ENCODE peak calls at places on chromosomes 4 and X, in six cellular contexts. V, E, B, I, Z and W are unnamed samples. For H3K27me3, the result is how much of the 10 kb centered on the place peaks cover.

GRCh38 chr4:38615847-38616246 is 48.2 kb upstream of the KLF3 start:
- DNase-seq in V (no peak), E (no peak), B (peak), I (no peak), Z (no peak), W (peak)

GRCh38 chr4:91764085-91764484 is 539.7 kb upstream of the GRID2 start:
- DNase-seq in V (no peak), E (no peak), B (no peak), I (no peak), Z (no peak), W (no peak)

GRCh38 chr4:147799986-147800555 is 68.2 kb downstream of the ARHGAP10 start:
- DNase-seq in V (no peak), E (no peak), B (no peak), I (no peak), Z (peak), W (peak)

GRCh38 chrX:72045552-72046277 is 86.0 kb downstream of the RTL5 start:
- DNase-seq in V (peak), E (peak), B (no peak), I (no peak), Z (no peak), W (no peak)

GRCh38 chr4:145388043-145388442 is 93.6 kb upstream of the SMAD1 start:
- DNase-seq in V (no peak), E (no peak), B (no peak), I (no peak), Z (no peak), W (no peak)

GRCh38 chr4:40515398-40516293 is 114.0 kb downstream of the RBM47 start:
- DNase-seq in V (no peak), E (no peak), B (peak), I (peak), Z (peak), W (no peak)

GRCh38 chr4:120812216-120812615 is 110.3 kb downstream of the PRDM5 start:
- DNase-seq in V (no peak), E (no peak), B (no peak), I (no peak), Z (no peak), W (no peak)

GRCh38 chr4:105455998-105456397 is 17.9 kb downstream of the PPA2 start:
- DNase-seq in V (no peak), E (no peak), B (no peak), I (no peak), Z (no peak), W (no peak)

GRCh38 chr4:78222575-78223186 is 165.6 kb downstream of the FRAS1 start:
- DNase-seq in V (no peak), E (no peak), B (no peak), I (no peak), Z (no peak), W (no peak)

GRCh38 chr4:52425751-52426326 is 233.3 kb downstream of the USP46 start:
- DNase-seq in V (no peak), E (no peak), B (no peak), I (no peak), Z (no peak), W (no peak)

GRCh38 chr4:95165926-95166524 is 382.7 kb downstream of the UNC5C start:
- DNase-seq in V (no peak), E (peak), B (peak), I (peak), Z (peak), W (peak)

GRCh38 chr4:165248102-165248501 is 40.7 kb downstream of the KLHL2 start:
- DNase-seq in V (no peak), E (no peak), B (no peak), I (no peak), Z (no peak), W (peak)

GRCh38 chr4:2079006-2079405 is 19.9 kb downstream of the NAT8L start:
- DNase-seq in V (no peak), E (no peak), B (no peak), I (no peak), Z (no peak), W (no peak)

GRCh38 chrX:45803383-45803921 is 602.8 kb upstream of the DIPK2B start:
- DNase-seq in V (no peak), E (no peak), B (no peak), I (no peak), Z (no peak), W (peak)

GRCh38 chr4:1711906-1712215 is 258 bp downstream of the SLBP start:
- DNase-seq in V (no peak), E (peak), B (no peak), I (no peak), Z (no peak), W (peak)

GRCh38 chrX:14076639-14077038 is 46.9 kb upstream of the GEMIN8 start:
- DNase-seq in V (no peak), E (no peak), B (no peak), I (no peak), Z (no peak), W (no peak)

GRCh38 chrX:33211356-33212254 is at the start of gene DMD:
- DNase-seq in V (no peak), E (no peak), B (no peak), I (peak), Z (no peak), W (no peak)

GRCh38 chr4:120886183-120886582 is 36.3 kb downstream of the PRDM5 start:
- DNase-seq in V (no peak), E (no peak), B (no peak), I (no peak), Z (no peak), W (no peak)

GRCh38 chrX:112147206-112147605 is 64.6 kb upstream of the TRPC5 start:
- DNase-seq in V (no peak), E (peak), B (peak), I (no peak), Z (no peak), W (peak)

GRCh38 chr4:4849106-4849505 is 10.4 kb upstream of the MSX1 start:
- DNase-seq in V (no peak), E (no peak), B (no peak), I (no peak), Z (no peak), W (no peak)

GRCh38 chrX:2485789-2486345 is 14.9 kb downstream of the DHRSX start:
- DNase-seq in V (no peak), E (no peak), B (no peak), I (no peak), Z (no peak), W (no peak)

GRCh38 chr4:41072021-41072777 is 142.1 kb downstream of the APBB2 start:
- DNase-seq in V (no peak), E (no peak), B (no peak), I (no peak), Z (peak), W (no peak)

GRCh38 chr4:80459918-80460473 is 124.5 kb downstream of the CFAP299 start:
- DNase-seq in V (no peak), E (no peak), B (no peak), I (no peak), Z (no peak), W (no peak)

GRCh38 chr4:150150545-150151156 is 72.4 kb downstream of the DCLK2 start:
- DNase-seq in V (no peak), E (no peak), B (no peak), I (no peak), Z (no peak), W (no peak)

GRCh38 chrX:53255738-53256191 is 25.6 kb downstream of the IQSEC2 start:
- DNase-seq in V (no peak), E (peak), B (peak), I (no peak), Z (no peak), W (no peak)

GRCh38 chr4:3711183-3712111 is 54.7 kb upstream of the ADRA2C start:
- DNase-seq in V (no peak), E (no peak), B (no peak), I (no peak), Z (no peak), W (no peak)

GRCh38 chr4:5020341-5020740 is 1.1 kb upstream of the CYTL1 start:
- DNase-seq in V (no peak), E (no peak), B (no peak), I (no peak), Z (no peak), W (no peak)

GRCh38 chr4:98803287-98803677 is 125.7 kb downstream of the EIF4E start:
- DNase-seq in V (no peak), E (no peak), B (no peak), I (no peak), Z (no peak), W (no peak)

GRCh38 chrX:17922303-17922702 is 61.2 kb upstream of the RAI2 start:
- DNase-seq in V (no peak), E (peak), B (no peak), I (no peak), Z (no peak), W (no peak)

GRCh38 chrX:122220644-122221373 is 963.3 kb upstream of the GRIA3 start:
- DNase-seq in V (peak), E (no peak), B (no peak), I (no peak), Z (no peak), W (no peak)

GRCh38 chr4:107900067-107900466 is 31.3 kb upstream of the CYP2U1 start:
- DNase-seq in V (no peak), E (no peak), B (no peak), I (no peak), Z (no peak), W (no peak)

GRCh38 chr4:107902715-107903114 is 28.6 kb upstream of the CYP2U1 start:
- DNase-seq in V (no peak), E (no peak), B (no peak), I (no peak), Z (peak), W (no peak)

GRCh38 chr4:107897823-107898222 is 33.5 kb upstream of the CYP2U1 start:
- DNase-seq in V (no peak), E (no peak), B (no peak), I (no peak), Z (no peak), W (no peak)

GRCh38 chr4:107901213-107901934 is 30.0 kb upstream of the CYP2U1 start:
- DNase-seq in V (no peak), E (no peak), B (no peak), I (no peak), Z (no peak), W (no peak)

GRCh38 chr4:107900508-107900907 is 30.8 kb upstream of the CYP2U1 start:
- DNase-seq in V (no peak), E (no peak), B (no peak), I (no peak), Z (no peak), W (no peak)
- TF ChIP-seq POLR2AphosphoS5 in V (no peak), E (no peak), B (no peak), I (no peak), Z (no peak), W (no peak)

GRCh38 chr4:110620352-110621327 is 2.2 kb downstream of the PITX2 start:
- DNase-seq in V (no peak), E (peak), B (peak), I (no peak), Z (no peak), W (no peak)
- H3K27me3 ChIP-seq in V (half or more), E (half or more), B (under half), I (under half), Z (under half), W (half or more)

GRCh38 chrX:69968956-69969355 is 80.8 kb downstream of the AWAT2 start:
- DNase-seq in V (no peak), E (no peak), B (peak), I (no peak), Z (no peak), W (no peak)
- TF ChIP-seq GABPA in V (no peak), E (no peak), B (no peak), I (no peak), Z (no peak), W (no peak)

DNA sequence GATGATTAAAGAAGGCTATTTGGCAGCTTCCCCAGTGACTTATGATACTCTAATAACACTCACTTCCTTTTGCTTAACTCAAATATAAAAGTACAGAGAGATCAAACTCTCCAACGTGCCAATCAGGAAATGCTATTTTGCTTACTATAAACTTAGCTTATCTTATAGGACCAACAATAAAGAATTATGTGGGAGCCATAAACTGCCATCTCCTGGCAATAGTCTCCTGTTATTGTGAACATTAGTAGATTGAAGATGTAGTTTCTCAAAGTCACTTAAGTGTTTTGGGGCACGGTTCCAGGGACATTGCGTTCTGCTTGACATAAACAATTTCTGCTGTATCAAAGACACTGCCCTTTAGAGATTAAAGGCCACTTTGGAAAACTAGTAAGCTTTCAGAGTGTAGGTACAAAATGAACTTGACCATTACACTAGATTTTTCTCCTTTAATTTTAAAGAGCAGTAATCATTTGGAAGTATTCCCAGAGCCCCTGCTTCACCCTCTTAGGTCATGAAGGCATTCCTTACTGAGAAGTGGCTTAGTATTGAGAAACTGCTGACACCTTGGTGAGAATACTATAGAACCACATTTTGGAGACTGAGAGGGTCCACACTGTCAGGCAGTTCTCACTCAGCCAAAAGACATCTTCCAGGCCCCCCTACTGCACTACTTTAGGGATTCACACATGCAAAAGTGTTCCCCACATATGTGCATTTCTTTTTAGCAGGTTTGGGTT is 51.9 kb downstream of the MAOA start:
- DNase-seq in V (no peak), E (no peak), B (no peak), I (no peak), Z (no peak), W (no peak)
- TF ChIP-seq POLR2AphosphoS5 in V (no peak), E (no peak), B (no peak), I (no peak), Z (no peak), W (no peak)

DNA sequence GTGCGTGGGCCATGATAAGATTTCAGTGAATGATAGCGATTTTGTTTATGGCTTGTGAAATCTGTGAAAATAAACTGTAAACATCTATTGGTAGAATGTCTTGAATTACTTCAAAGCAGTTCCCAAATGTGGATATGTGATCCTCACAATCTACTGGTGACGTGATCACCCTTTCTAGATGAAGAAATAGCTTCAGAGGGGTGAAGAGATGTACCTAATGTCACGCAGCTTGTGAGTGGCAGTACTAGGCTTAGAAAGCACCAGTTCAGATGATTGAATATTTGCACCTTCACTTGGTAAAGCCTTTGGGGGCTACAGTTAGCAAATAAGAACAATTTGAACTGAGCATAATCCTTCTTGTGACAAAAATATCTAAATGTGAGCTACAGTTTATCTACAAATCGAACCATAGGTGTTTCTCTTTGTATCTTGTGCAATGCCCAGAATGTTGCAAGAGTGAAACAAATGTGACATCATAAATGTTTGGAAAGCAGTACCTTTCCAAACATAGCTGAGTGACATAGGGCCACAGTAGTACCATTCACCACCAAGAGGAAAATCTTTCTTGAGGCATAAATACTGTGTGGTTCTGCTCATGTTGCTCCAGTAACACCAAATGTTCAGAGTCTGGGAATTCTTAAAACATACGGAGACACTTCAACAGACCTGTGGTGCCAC is 14.2 kb downstream of the PAK3 start:
- DNase-seq in V (no peak), E (no peak), B (no peak), I (no peak), Z (no peak), W (no peak)
- H3K27me3 ChIP-seq in V (under half), E (under half), B (under half), I (under half), Z (under half), W (under half)

GRCh38 chr4:171928336-171928735 is 115.1 kb downstream of the GALNTL6 start:
- DNase-seq in V (no peak), E (no peak), B (no peak), I (no peak), Z (no peak), W (no peak)
- TF ChIP-seq GABPA in V (no peak), E (no peak), B (no peak), I (no peak), Z (no peak), W (no peak)